ENCODE peak calls at places on chromosomes 5 and 9, in four cellular contexts. One of them, this sample, is unnamed. For H3K36me3, H3K79me2 and H3K9me2, the result is how much of the 10 kb centered on the place peaks cover.

GRCh38 chr5:167694562-167694961 is 596.9 kb upstream of the WWC1 start:
- DNase-seq in hepatocyte: no peak
- DNase-seq in MM.1S: peak
- DNase-seq in GM23338: no peak
- DNase-seq in this sample: no peak

GRCh38 chr9:128136816-128137793 is 9.6 kb upstream of the PTGES2 start:
- DNase-seq in hepatocyte: no peak
- DNase-seq in MM.1S: no peak
- DNase-seq in GM23338: no peak
- DNase-seq in this sample: no peak

GRCh38 chr5:5456858-5457257 is 34.4 kb downstream of the ICE1 start:
- DNase-seq in MM.1S: no peak
- DNase-seq in hepatocyte: no peak
- DNase-seq in GM23338: no peak
- DNase-seq in this sample: no peak

GRCh38 chr9:13083973-13084528 is 195.4 kb downstream of the MPDZ start:
- DNase-seq in hepatocyte: no peak
- DNase-seq in GM23338: no peak
- DNase-seq in MM.1S: no peak
- DNase-seq in this sample: no peak

GRCh38 chr5:22293147-22293546 is 560.0 kb downstream of the CDH12 start:
- DNase-seq in MM.1S: no peak
- DNase-seq in hepatocyte: no peak
- DNase-seq in GM23338: no peak
- DNase-seq in this sample: no peak

GRCh38 chr5:175383350-175383749 is 60.6 kb downstream of the DRD1 start:
- DNase-seq in MM.1S: no peak
- DNase-seq in hepatocyte: no peak
- DNase-seq in GM23338: peak
- DNase-seq in this sample: no peak

GRCh38 chr5:61599370-61600140 is 267.5 kb downstream of the ZSWIM6 start:
- DNase-seq in GM23338: no peak
- DNase-seq in hepatocyte: peak
- DNase-seq in MM.1S: no peak
- DNase-seq in this sample: no peak

GRCh38 chr5:155260798-155261197 is 247.2 kb downstream of the KIF4B start:
- DNase-seq in MM.1S: peak
- DNase-seq in GM23338: peak
- DNase-seq in hepatocyte: peak
- DNase-seq in this sample: peak

GRCh38 chr5:135702191-135702590 is 123.4 kb upstream of the CXCL14 start:
- DNase-seq in hepatocyte: no peak
- DNase-seq in GM23338: no peak
- DNase-seq in MM.1S: no peak
- DNase-seq in this sample: no peak

GRCh38 chr9:131799177-131799823 is 59.4 kb upstream of the RAPGEF1 start:
- DNase-seq in MM.1S: peak
- DNase-seq in GM23338: peak
- DNase-seq in hepatocyte: peak
- DNase-seq in this sample: peak

GRCh38 chr9:100466171-100466827 is 6.7 kb upstream of the TMEFF1 start:
- DNase-seq in MM.1S: no peak
- DNase-seq in GM23338: no peak
- DNase-seq in hepatocyte: no peak
- DNase-seq in this sample: no peak

GRCh38 chr5:122493776-122494518 is 181.9 kb downstream of the SNCAIP start:
- DNase-seq in MM.1S: no peak
- DNase-seq in GM23338: no peak
- DNase-seq in hepatocyte: no peak
- DNase-seq in this sample: no peak

DNA sequence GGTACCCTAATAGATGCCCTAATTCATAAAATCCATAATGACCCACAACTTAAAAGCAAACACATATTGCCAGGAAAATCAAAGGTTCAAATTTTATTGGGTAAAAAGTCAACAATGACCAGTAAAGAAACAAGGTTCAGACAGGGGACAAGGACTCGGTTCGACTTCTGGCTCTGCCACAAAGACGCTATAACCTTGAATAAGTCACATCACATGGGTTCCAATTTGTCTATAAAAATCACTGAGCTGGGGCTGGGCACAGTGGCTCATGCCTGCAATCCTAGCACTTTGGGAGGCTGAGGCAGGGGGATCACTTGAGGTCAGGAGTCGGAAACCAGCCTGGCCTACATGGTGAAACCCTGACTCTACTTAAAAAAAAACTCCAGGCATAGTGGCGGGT is 80.5 kb downstream of the SERINC5 start:
- DNase-seq in GM23338: no peak
- DNase-seq in MM.1S: no peak
- DNase-seq in hepatocyte: no peak
- DNase-seq in this sample: no peak
- H3K36me3 ChIP-seq in GM23338: under half
- H3K36me3 ChIP-seq in MM.1S: under half
- H3K36me3 ChIP-seq in hepatocyte: under half
- H3K36me3 ChIP-seq in this sample: half or more

DNA sequence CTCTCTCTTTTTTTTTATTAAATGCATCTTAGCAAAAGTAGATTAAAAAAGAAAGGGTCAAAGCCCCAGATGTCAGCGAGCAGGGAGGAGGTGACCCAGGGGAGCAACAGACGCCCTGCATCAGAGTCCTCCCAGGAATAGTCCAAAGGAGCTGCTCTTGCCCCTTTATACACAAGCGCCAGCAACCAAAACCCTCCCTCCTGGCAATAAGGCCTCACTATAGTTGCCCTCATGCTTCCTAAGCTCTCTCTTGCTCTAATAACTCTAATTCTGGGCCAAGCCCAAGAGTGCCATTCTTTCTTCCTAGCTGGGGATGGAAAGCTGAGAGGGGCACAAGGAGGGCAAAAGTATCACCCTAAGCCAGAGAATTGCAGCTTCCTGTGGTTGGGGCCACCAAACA is 26.3 kb downstream of the PCDHGC5 start:
- DNase-seq in hepatocyte: no peak
- DNase-seq in MM.1S: no peak
- DNase-seq in GM23338: no peak
- DNase-seq in this sample: no peak
- H3K79me2 ChIP-seq in hepatocyte: under half
- H3K79me2 ChIP-seq in MM.1S: under half
- H3K79me2 ChIP-seq in GM23338: under half
- H3K79me2 ChIP-seq in this sample: under half

GRCh38 chr9:68454579-68455334 is 85.9 kb downstream of the TMEM252 start:
- DNase-seq in hepatocyte: no peak
- DNase-seq in MM.1S: no peak
- DNase-seq in GM23338: no peak
- DNase-seq in this sample: no peak

GRCh38 chr9:68455436-68455835 is 85.2 kb downstream of the TMEM252 start:
- DNase-seq in hepatocyte: no peak
- DNase-seq in MM.1S: no peak
- DNase-seq in GM23338: no peak
- DNase-seq in this sample: no peak

GRCh38 chr9:68458918-68459317 is 81.8 kb downstream of the TMEM252 start:
- DNase-seq in hepatocyte: no peak
- DNase-seq in MM.1S: no peak
- DNase-seq in GM23338: no peak
- DNase-seq in this sample: no peak

GRCh38 chr9:68462004-68462775 is 78.5 kb downstream of the TMEM252 start:
- DNase-seq in GM23338: peak
- DNase-seq in hepatocyte: no peak
- DNase-seq in MM.1S: no peak
- DNase-seq in this sample: no peak

GRCh38 chr9:68457803-68458202 is 82.9 kb downstream of the TMEM252 start:
- DNase-seq in GM23338: no peak
- DNase-seq in MM.1S: no peak
- DNase-seq in hepatocyte: no peak
- DNase-seq in this sample: no peak
- H3K9me2 ChIP-seq in GM23338: under half
- H3K9me2 ChIP-seq in MM.1S: under half
- H3K9me2 ChIP-seq in hepatocyte: under half
- H3K9me2 ChIP-seq in this sample: under half

DNA sequence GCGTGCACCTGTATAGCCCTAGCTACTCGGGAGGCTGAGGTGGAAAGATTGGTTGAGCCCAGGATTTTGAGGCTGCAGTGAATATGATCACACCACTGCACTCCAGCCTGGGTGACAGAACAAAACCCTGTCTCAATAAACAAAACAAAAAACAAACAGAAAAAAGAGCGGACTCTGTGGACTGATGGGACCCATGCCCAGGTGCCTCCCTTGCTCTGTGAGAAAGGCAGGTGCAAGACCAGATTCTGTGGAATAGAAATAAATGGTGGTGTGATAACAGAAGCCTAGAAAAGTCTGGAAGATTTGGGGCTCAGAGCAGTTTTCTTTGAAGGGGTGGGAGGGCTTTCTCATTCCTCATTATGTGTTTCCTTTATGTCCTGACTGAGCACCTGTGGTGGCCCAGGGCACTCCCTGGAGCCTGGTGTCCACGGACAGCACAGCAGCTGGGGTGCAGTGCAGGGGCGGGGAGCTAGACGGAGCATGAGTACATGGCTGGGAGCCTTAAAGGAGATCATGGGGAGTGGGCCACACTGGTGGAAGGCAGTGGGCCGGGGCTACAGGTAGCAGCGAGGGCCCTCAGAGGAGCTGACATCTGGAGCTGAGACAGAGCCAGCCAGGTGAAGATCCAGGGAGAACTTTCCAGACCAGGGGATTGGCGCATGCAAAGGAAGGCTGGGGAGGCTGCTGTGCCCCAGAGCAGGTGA is 15.4 kb upstream of the CEL start:
- DNase-seq in MM.1S: no peak
- DNase-seq in GM23338: no peak
- DNase-seq in hepatocyte: no peak
- DNase-seq in this sample: no peak
- H3K36me3 ChIP-seq in MM.1S: under half
- H3K36me3 ChIP-seq in GM23338: under half
- H3K36me3 ChIP-seq in hepatocyte: under half
- H3K36me3 ChIP-seq in this sample: half or more

GRCh38 chr5:17224858-17225436 is 7.5 kb downstream of the BASP1 start:
- DNase-seq in hepatocyte: no peak
- DNase-seq in MM.1S: no peak
- DNase-seq in GM23338: no peak
- DNase-seq in this sample: peak

GRCh38 chr5:17221843-17222614 is 4.6 kb downstream of the BASP1 start:
- DNase-seq in hepatocyte: peak
- DNase-seq in MM.1S: peak
- DNase-seq in GM23338: no peak
- DNase-seq in this sample: no peak

GRCh38 chr5:17223375-17224185 is 6.1 kb downstream of the BASP1 start:
- DNase-seq in GM23338: peak
- DNase-seq in hepatocyte: no peak
- DNase-seq in MM.1S: peak
- DNase-seq in this sample: peak

GRCh38 chr5:17225551-17225950 is 8.1 kb downstream of the BASP1 start:
- DNase-seq in MM.1S: no peak
- DNase-seq in hepatocyte: no peak
- DNase-seq in GM23338: no peak
- DNase-seq in this sample: no peak

GRCh38 chr5:17222679-17223078 is 5.2 kb downstream of the BASP1 start:
- DNase-seq in MM.1S: no peak
- DNase-seq in hepatocyte: no peak
- DNase-seq in GM23338: peak
- DNase-seq in this sample: no peak
- H3K79me2 ChIP-seq in MM.1S: half or more
- H3K79me2 ChIP-seq in hepatocyte: half or more
- H3K79me2 ChIP-seq in GM23338: half or more
- H3K79me2 ChIP-seq in this sample: half or more

GRCh38 chr9:95316794-95317118 is 753 bp downstream of the FANCC start:
- DNase-seq in GM23338: peak
- DNase-seq in hepatocyte: peak
- DNase-seq in MM.1S: peak
- DNase-seq in this sample: peak
- H3K9me2 ChIP-seq in GM23338: under half
- H3K9me2 ChIP-seq in hepatocyte: under half
- H3K9me2 ChIP-seq in MM.1S: under half
- H3K9me2 ChIP-seq in this sample: under half

This sample was measured in OCI-LY7.